ENCODE peak calls at places on chromosomes 4 and X, in seven cellular contexts. E is NCI-H2081 treated with DMSO at 0.1 percent for 48 hours; A is GM23338; T is CD8-positive, alpha-beta memory T cell; P is AG04449; M is testis; Q is T-helper 9 cell. B is an unnamed sample.

GRCh38 chr4:157459789-157460188 is 239.3 kb downstream of the GRIA2 start:
- DNase-seq in M (no peak), A (no peak), T (no peak), E (no peak), Q (no peak), P (no peak), B (no peak)

GRCh38 chrX:13778916-13779315 is 38.0 kb downstream of the GPM6B start:
- DNase-seq in M (no peak), E (no peak), A (peak; percentile 30), Q (no peak), P (no peak), T (no peak), B (no peak)

GRCh38 chrX:38052096-38052495 is 45.7 kb downstream of the SYTL5 start:
- DNase-seq in T (no peak), P (peak; percentile 44), Q (no peak), E (no peak), A (no peak), M (no peak), B (no peak)

GRCh38 chr4:67699603-67700002 is 1.4 kb downstream of the UBA6 start:
- DNase-seq in Q (no peak), A (no peak), M (no peak), E (no peak), T (no peak), P (no peak), B (no peak)

GRCh38 chr4:41154001-41154813 is 60.1 kb downstream of the APBB2 start:
- DNase-seq in E (no peak), M (no peak), A (no peak), P (no peak), Q (no peak), T (no peak), B (no peak)

GRCh38 chr4:78058591-78059523 is 1.7 kb downstream of the FRAS1 start:
- DNase-seq in P (no peak), E (no peak), T (peak; percentile 4), M (peak; percentile 31), Q (no peak), A (peak; percentile 86), B (peak; percentile 35)

GRCh38 chr4:80521438-80521837 is 185.9 kb downstream of the CFAP299 start:
- DNase-seq in T (no peak), A (no peak), P (no peak), E (no peak), Q (no peak), M (no peak), B (no peak)

GRCh38 chrX:118976599-118977340 is 2.4 kb downstream of the LONRF3 start:
- DNase-seq in A (no peak), P (no peak), Q (no peak), E (no peak), T (peak; percentile 4), M (peak; percentile 31), B (peak; percentile 62)

GRCh38 chr4:141702472-141703182 is 66.2 kb downstream of the IL15 start:
- DNase-seq in T (no peak), Q (no peak), P (no peak), A (peak; percentile 49), M (no peak), E (no peak), B (no peak)

GRCh38 chrX:154027003-154027402 is 7.3 kb upstream of the IRAK1 start:
- DNase-seq in M (no peak), A (no peak), P (no peak), Q (no peak), E (no peak), T (no peak), B (no peak)

GRCh38 chr4:99845708-99846469 is 29.3 kb downstream of the DAPP1 start:
- DNase-seq in A (no peak), T (peak; percentile 31), Q (no peak), E (no peak), M (no peak), P (no peak), B (no peak)

GRCh38 chrX:8346060-8346459 is 118.6 kb upstream of the VCX3B start:
- DNase-seq in A (no peak), P (no peak), Q (no peak), M (no peak), E (no peak), T (no peak), B (no peak)

GRCh38 chr4:79576480-79576803 is 168.4 kb upstream of the GK2 start:
- DNase-seq in T (no peak), M (no peak), A (peak; percentile 38), P (no peak), Q (no peak), E (peak; percentile 0), B (peak; percentile 14)

GRCh38 chrX:39518451-39519212 is 579.1 kb downstream of the BCOR start:
- DNase-seq in Q (no peak), A (no peak), E (no peak), P (no peak), M (no peak), T (no peak), B (no peak)

GRCh38 chr4:5971077-5971447 is 47.2 kb downstream of the C4orf50 start:
- DNase-seq in M (no peak), Q (no peak), E (no peak), P (no peak), A (peak; percentile 52), T (no peak), B (no peak)

GRCh38 chrX:131729295-131729694 is 185.4 kb downstream of the OR13H1 start:
- DNase-seq in M (peak; percentile 16), Q (peak; percentile 69), P (no peak), T (peak; percentile 81), A (no peak), E (no peak), B (no peak)

GRCh38 chr4:74567981-74568380 is 123.0 kb downstream of the AREG start:
- DNase-seq in A (no peak), E (no peak), M (no peak), T (no peak), P (no peak), Q (no peak), B (no peak)

GRCh38 chrX:111648802-111649201 is 32.2 kb upstream of the ALG13 start:
- DNase-seq in Q (no peak), A (no peak), P (no peak), M (no peak), T (no peak), E (no peak), B (no peak)

GRCh38 chrX:672931-673330 is 42.3 kb downstream of the SHOX start:
- DNase-seq in T (no peak), E (no peak), Q (no peak), M (no peak), A (no peak), P (no peak), B (no peak)

GRCh38 chr4:153547520-153547919 is 81.4 kb downstream of the TMEM131L start:
- DNase-seq in Q (no peak), P (no peak), T (no peak), E (no peak), M (no peak), A (no peak), B (no peak)

GRCh38 chr4:917466-917865 is 14.7 kb downstream of the GAK start:
- DNase-seq in E (no peak), A (no peak), Q (no peak), T (no peak), P (no peak), M (no peak), B (no peak)

GRCh38 chr4:180456928-180457327 is 1786.3 kb upstream of the TENM3 start:
- DNase-seq in A (peak; percentile 50), Q (no peak), T (no peak), M (no peak), P (no peak), E (no peak), B (no peak)

GRCh38 chrX:123219916-123220315 is 35.8 kb downstream of the GRIA3 start:
- DNase-seq in E (no peak), Q (no peak), M (peak; percentile 14), T (no peak), A (peak; percentile 5), P (no peak), B (no peak)

GRCh38 chr4:176920694-176921093 is 128.0 kb upstream of the VEGFC start:
- DNase-seq in Q (no peak), E (no peak), M (no peak), P (no peak), A (no peak), T (no peak), B (no peak)

GRCh38 chr4:10006236-10006603 is 15.1 kb downstream of the SLC2A9 start:
- DNase-seq in P (no peak), A (no peak), E (peak; percentile 77), Q (no peak), M (peak; percentile 46), T (no peak), B (peak; percentile 58)

GRCh38 chrX:139905743-139906142 is 27.1 kb downstream of the ATP11C start:
- DNase-seq in P (no peak), E (no peak), Q (no peak), M (no peak), A (no peak), T (peak; percentile 2), B (no peak)

GRCh38 chrX:154502989-154503388 is 12.6 kb upstream of the SLC10A3 start:
- DNase-seq in Q (no peak), P (no peak), A (no peak), E (no peak), M (no peak), T (no peak), B (no peak)

GRCh38 chrX:16665089-16665488 is 15.1 kb downstream of the S100G start:
- DNase-seq in A (no peak), Q (no peak), P (no peak), T (no peak), M (no peak), E (no peak), B (no peak)

GRCh38 chr4:26000274-26000950 is 86.4 kb downstream of the SMIM20 start:
- DNase-seq in Q (no peak), P (no peak), A (peak; percentile 12), E (no peak), T (no peak), M (no peak), B (no peak)

GRCh38 chr4:98557497-98557896 is 100.9 kb downstream of the TSPAN5 start:
- DNase-seq in Q (no peak), T (no peak), P (no peak), M (no peak), A (no peak), E (no peak), B (no peak)

GRCh38 chr4:150106886-150107285 is 28.6 kb downstream of the DCLK2 start:
- DNase-seq in E (no peak), Q (no peak), T (no peak), A (no peak), P (no peak), M (no peak), B (no peak)

GRCh38 chrX:109357714-109358113 is 124.2 kb downstream of the GUCY2F start:
- DNase-seq in A (no peak), E (no peak), Q (no peak), T (no peak), M (no peak), P (no peak), B (no peak)

B was measured in ACHN.